ENCODE peak calls at places on chromosomes 2 and 18, in seven cellular contexts. U, S, V, Q, I, J and Y are unnamed samples.

GRCh38 chr2:64987001-64987962 is 1.9 kb upstream of the SLC1A4 start:
- DNase-seq in Q (no peak), J (peak; percentile 65), I (no peak), U (peak; percentile 38), S (no peak), V (no peak), Y (no peak)

GRCh38 chr18:40124107-40124506 is 1830.9 kb upstream of the PIK3C3 start:
- DNase-seq in Q (no peak), U (peak; percentile 14), I (no peak), S (no peak), V (no peak), J (peak; percentile 45), Y (peak; percentile 2)

GRCh38 chr2:186126181-186126580 is 359.9 kb upstream of the ZC3H15 start:
- DNase-seq in I (no peak), U (no peak), Q (no peak), J (peak; percentile 2), V (no peak), S (no peak), Y (no peak)

GRCh38 chr2:29485631-29486030 is 370.4 kb downstream of the CLIP4 start:
- DNase-seq in U (no peak), Q (no peak), V (no peak), J (no peak), S (no peak), I (no peak), Y (no peak)

GRCh38 chr2:71748227-71748626 is 294.9 kb downstream of the DYSF start:
- DNase-seq in V (no peak), J (peak; percentile 66), Q (no peak), U (no peak), S (no peak), I (no peak), Y (no peak)

GRCh38 chr2:238202326-238203103 is 980 bp downstream of the ILKAP start:
- DNase-seq in V (peak; percentile 22), J (peak; percentile 69), Q (no peak), S (peak; percentile 68), I (no peak), U (peak; percentile 42), Y (no peak)

GRCh38 chr2:138707424-138708074 is 72.6 kb downstream of the NXPH2 start:
- DNase-seq in J (peak; percentile 83), S (no peak), I (no peak), U (peak; percentile 14), Q (no peak), V (no peak), Y (peak; percentile 59)

GRCh38 chr2:120133572-120134244 is 89.5 kb downstream of the TMEM185B start:
- DNase-seq in U (no peak), J (peak; percentile 9), I (no peak), Q (no peak), S (no peak), V (no peak), Y (no peak)

GRCh38 chr2:69693472-69694450 is 48.2 kb upstream of the ANXA4 start:
- DNase-seq in Q (no peak), J (no peak), V (peak; percentile 71), I (no peak), S (no peak), U (no peak), Y (no peak)

GRCh38 chr18:3460823-3461398 is 10.9 kb downstream of the TGIF1 start:
- DNase-seq in J (no peak), Q (no peak), S (no peak), U (no peak), V (no peak), I (no peak), Y (no peak)

GRCh38 chr2:85998071-85998991 is 107.4 kb downstream of the POLR1A start:
- DNase-seq in V (no peak), I (peak; percentile 48), Q (peak; percentile 72), J (peak; percentile 85), S (peak; percentile 11), U (no peak), Y (peak; percentile 33)

GRCh38 chr2:172642301-172643020 is 86.6 kb downstream of the PDK1 start:
- DNase-seq in I (no peak), V (no peak), J (no peak), U (no peak), S (no peak), Q (no peak), Y (no peak)

GRCh38 chr2:172635548-172635947 is 79.7 kb downstream of the PDK1 start:
- DNase-seq in I (no peak), U (no peak), S (no peak), V (no peak), Q (no peak), J (no peak), Y (no peak)

GRCh38 chr2:172643142-172643541 is 87.3 kb downstream of the PDK1 start:
- DNase-seq in U (peak; percentile 13), S (no peak), I (no peak), Q (no peak), J (peak; percentile 91), V (no peak), Y (no peak)

GRCh38 chr2:172639823-172640222 is 83.9 kb downstream of the PDK1 start:
- DNase-seq in I (no peak), V (no peak), U (no peak), J (peak; percentile 90), Q (no peak), S (no peak), Y (peak; percentile 82)

GRCh38 chr2:172640389-172640788 is 84.5 kb downstream of the PDK1 start:
- DNase-seq in V (no peak), S (no peak), J (peak; percentile 36), U (no peak), I (no peak), Q (no peak), Y (no peak)
- H3K27ac ChIP-seq in V (no peak overlapping the region), S (no peak overlapping the region), J (peak overlapping the region; percentile 80), U (no peak overlapping the region), I (no peak overlapping the region), Q (no peak overlapping the region), Y (peak overlapping the region; percentile 79)

DNA sequence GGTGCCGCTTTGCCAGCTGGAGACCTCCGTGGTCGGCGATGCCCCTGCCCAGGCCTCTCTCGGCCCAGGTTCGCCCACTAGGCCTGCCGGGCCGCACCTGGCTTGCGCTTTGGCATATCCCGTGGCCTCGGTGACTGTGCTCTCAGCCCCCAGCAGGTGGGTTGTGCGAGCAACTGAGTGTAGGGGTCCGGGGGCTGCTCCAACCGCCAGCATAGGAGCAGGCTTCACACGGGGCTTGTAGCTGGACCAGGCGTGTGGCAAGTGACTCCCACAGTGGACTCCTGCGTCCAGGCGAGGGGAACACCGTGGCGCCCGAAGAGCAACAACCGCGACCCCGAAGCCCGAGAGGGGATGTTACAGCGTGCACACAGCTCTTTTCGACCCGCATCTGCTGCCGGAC is 9.7 kb downstream of the TRAPPC12 start:
- DNase-seq in V (no peak), I (no peak), S (no peak), Q (no peak), U (no peak), J (no peak), Y (no peak)
- H3K27ac ChIP-seq in V (no peak overlapping the region), I (no peak overlapping the region), S (no peak overlapping the region), Q (no peak overlapping the region), U (no peak overlapping the region), J (no peak overlapping the region), Y (no peak overlapping the region)

GRCh38 chr2:10045561-10046355 is 2.4 kb downstream of the KLF11 start:
- DNase-seq in J (peak; percentile 21), U (no peak), Q (no peak), S (no peak), V (no peak), I (peak; percentile 67), Y (no peak)
- H3K27ac ChIP-seq in J (no peak overlapping the region), U (peak overlapping the region; percentile 96), Q (peak overlapping the region; percentile 100), S (no peak overlapping the region), V (peak overlapping the region; percentile 98), I (no peak overlapping the region), Y (no peak overlapping the region)

GRCh38 chr2:232377841-232378734 is 463 bp upstream of the ALPP start:
- DNase-seq in J (no peak), S (no peak), V (no peak), Q (no peak), U (peak; percentile 27), I (peak; percentile 65), Y (no peak)
- H3K27ac ChIP-seq in J (no peak overlapping the region), S (no peak overlapping the region), V (no peak overlapping the region), Q (no peak overlapping the region), U (no peak overlapping the region), I (no peak overlapping the region), Y (no peak overlapping the region)

DNA sequence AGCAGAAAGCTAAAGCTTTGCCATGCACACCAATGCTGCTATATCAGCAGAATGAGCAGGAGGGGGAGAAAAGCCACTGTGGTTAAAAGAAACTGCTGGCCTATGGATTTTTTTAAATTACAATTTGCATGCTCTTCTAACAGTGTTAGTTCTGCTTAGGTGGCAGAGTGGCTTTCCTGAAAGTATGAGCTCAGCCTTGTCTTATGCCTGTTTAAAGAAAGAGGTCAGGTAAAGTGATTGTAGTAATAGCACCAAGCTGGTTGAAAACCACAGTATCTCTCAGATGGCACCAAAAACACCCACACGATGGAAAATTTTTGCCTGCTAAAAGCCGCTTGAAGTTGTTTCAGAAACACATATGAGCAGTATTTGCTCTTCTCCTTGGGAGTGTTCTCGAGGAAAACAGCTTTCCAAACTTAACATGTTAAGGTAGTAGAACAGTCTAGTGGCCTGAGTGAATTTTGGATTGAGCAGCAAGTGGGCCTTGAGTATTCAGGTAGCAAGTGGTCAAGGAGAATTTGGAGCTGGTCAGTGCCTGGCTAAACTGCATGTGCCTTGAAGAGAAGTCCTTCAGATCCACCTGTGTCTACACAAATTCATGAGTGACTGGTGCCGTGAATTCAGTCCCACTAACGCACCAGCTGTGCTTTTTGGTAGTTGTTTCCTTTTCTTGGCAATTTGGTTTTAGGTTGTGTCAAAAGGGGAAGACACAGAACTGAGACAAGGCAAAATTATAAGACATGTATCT is 19.6 kb upstream of the NDUFV2 start:
- DNase-seq in S (no peak), U (no peak), Q (no peak), J (no peak), V (no peak), I (no peak), Y (no peak)
- H3K27ac ChIP-seq in S (no peak overlapping the region), U (no peak overlapping the region), Q (no peak overlapping the region), J (no peak overlapping the region), V (peak overlapping the region; percentile 50), I (peak overlapping the region; percentile 2), Y (no peak overlapping the region)

DNA sequence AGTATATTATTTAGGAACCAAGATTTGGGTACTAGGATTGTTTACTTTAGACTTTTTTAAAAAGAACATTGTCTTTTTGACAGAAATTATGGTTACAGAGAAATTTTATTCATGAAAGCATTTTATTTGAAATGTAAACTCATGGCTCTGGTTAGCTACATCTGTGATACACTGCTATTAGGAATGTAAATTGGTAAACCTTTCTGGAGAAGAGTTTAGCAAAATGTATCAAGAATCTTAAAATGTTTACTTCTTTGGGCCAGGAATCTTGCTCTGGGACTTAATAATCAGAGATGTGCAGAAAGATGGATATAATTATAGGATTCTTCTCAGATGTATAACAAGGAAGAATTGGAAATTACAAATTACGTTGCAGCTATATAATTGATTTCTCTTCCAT is 19.7 kb downstream of the MAP3K20 start:
- DNase-seq in S (no peak), V (no peak), U (no peak), J (no peak), Q (no peak), I (no peak), Y (no peak)
- H3K27ac ChIP-seq in S (no peak overlapping the region), V (no peak overlapping the region), U (no peak overlapping the region), J (no peak overlapping the region), Q (no peak overlapping the region), I (no peak overlapping the region), Y (no peak overlapping the region)